ENCODE peak calls at places on chromosome 3, in six cellular contexts. Q, Y, X, E, G and H are unnamed samples.

GRCh38 chr3:114319453-114319852 is 25.6 kb downstream of the TIGIT start:
- DNase-seq in Q (no peak), Y (no peak), X (no peak), E (no peak), G (peak), H (no peak)

GRCh38 chr3:124887177-124887995 is at the start of gene ITGB5:
- DNase-seq in Q (peak), Y (peak), X (peak), E (peak), G (peak), H (peak)

GRCh38 chr3:43371494-43371893 is 85.2 kb downstream of the SNRK start:
- DNase-seq in Q (no peak), Y (no peak), X (no peak), E (no peak), G (no peak), H (no peak)

GRCh38 chr3:16103472-16103871 is 71.0 kb upstream of the GALNT15 start:
- DNase-seq in Q (no peak), Y (no peak), X (no peak), E (no peak), G (peak), H (no peak)

GRCh38 chr3:179526482-179526881 is 36.2 kb upstream of the ACTL6A start:
- DNase-seq in Q (no peak), Y (no peak), X (no peak), E (no peak), G (peak), H (no peak)

GRCh38 chr3:143597774-143598652 is 250.3 kb downstream of the SLC9A9 start:
- DNase-seq in Q (no peak), Y (no peak), X (no peak), E (peak), G (no peak), H (no peak)

GRCh38 chr3:154421067-154421466 is 8.9 kb downstream of the GPR149 start:
- DNase-seq in Q (no peak), Y (no peak), X (no peak), E (no peak), G (peak), H (no peak)

GRCh38 chr3:152302521-152303021 is 33.8 kb downstream of the MBNL1 start:
- DNase-seq in Q (no peak), Y (no peak), X (no peak), E (no peak), G (peak), H (no peak)

GRCh38 chr3:195095035-195095703 is 175.8 kb downstream of the XXYLT1 start:
- DNase-seq in Q (no peak), Y (no peak), X (no peak), E (no peak), G (peak), H (peak)

GRCh38 chr3:56125358-56126005 is 342.8 kb downstream of the ERC2 start:
- DNase-seq in Q (no peak), Y (no peak), X (no peak), E (no peak), G (peak), H (no peak)

GRCh38 chr3:63015614-63016016 is 140.4 kb upstream of the CADPS start:
- DNase-seq in Q (no peak), Y (no peak), X (peak), E (peak), G (no peak), H (no peak)

GRCh38 chr3:37909067-37909911 is 47.6 kb downstream of the CTDSPL start:
- DNase-seq in Q (no peak), Y (no peak), X (no peak), E (no peak), G (peak), H (no peak)

GRCh38 chr3:130423064-130423463 is 77.6 kb downstream of the COL6A5 start:
- DNase-seq in Q (no peak), Y (no peak), X (no peak), E (no peak), G (no peak), H (no peak)

GRCh38 chr3:160150066-160150465 is 75.2 kb upstream of the C3orf80 start:
- DNase-seq in Q (no peak), Y (no peak), X (no peak), E (no peak), G (peak), H (no peak)

GRCh38 chr3:12750223-12750622 is 8.8 kb downstream of the TMEM40 start:
- DNase-seq in Q (no peak), Y (no peak), X (no peak), E (no peak), G (peak), H (no peak)

GRCh38 chr3:132504375-132504921 is 87.1 kb downstream of the DNAJC13 start:
- DNase-seq in Q (no peak), Y (no peak), X (no peak), E (no peak), G (peak), H (no peak)

GRCh38 chr3:90080988-90081387 is 973.6 kb downstream of the EPHA3 start:
- DNase-seq in Q (no peak), Y (no peak), X (no peak), E (peak), G (no peak), H (no peak)

GRCh38 chr3:161266731-161267150 is 45.6 kb downstream of the NMD3 start:
- DNase-seq in Q (no peak), Y (no peak), X (no peak), E (no peak), G (peak), H (no peak)

GRCh38 chr3:128497305-128498126 is 4.5 kb upstream of the GATA2 start:
- DNase-seq in Q (peak), Y (peak), X (peak), E (peak), G (peak), H (peak)

GRCh38 chr3:36981006-36981405 is 11.9 kb downstream of the EPM2AIP1 start:
- DNase-seq in Q (no peak), Y (no peak), X (no peak), E (no peak), G (no peak), H (no peak)

GRCh38 chr3:10667269-10667668 is 148.8 kb upstream of the SLC6A11 start:
- DNase-seq in Q (no peak), Y (no peak), X (no peak), E (no peak), G (no peak), H (no peak)

GRCh38 chr3:183460059-183461052 is 31.9 kb upstream of the MCF2L2 start:
- DNase-seq in Q (no peak), Y (no peak), X (no peak), E (peak), G (no peak), H (no peak)

GRCh38 chr3:30810617-30811016 is 83.8 kb downstream of the GADL1 start:
- DNase-seq in Q (no peak), Y (no peak), X (no peak), E (no peak), G (no peak), H (no peak)

GRCh38 chr3:174547801-174548200 is 311.3 kb upstream of the NAALADL2 start:
- DNase-seq in Q (no peak), Y (no peak), X (no peak), E (no peak), G (peak), H (no peak)

GRCh38 chr3:10437272-10437994 is 68.0 kb downstream of the ATP2B2 start:
- DNase-seq in Q (no peak), Y (peak), X (no peak), E (peak), G (peak), H (no peak)

GRCh38 chr3:12194209-12194608 is 35.5 kb upstream of the TIMP4 start:
- DNase-seq in Q (no peak), Y (no peak), X (no peak), E (peak), G (peak), H (no peak)

GRCh38 chr3:106058485-106058884 is 189.7 kb upstream of the CBLB start:
- DNase-seq in Q (no peak), Y (no peak), X (no peak), E (no peak), G (no peak), H (no peak)

GRCh38 chr3:179450901-179451334 is 352 bp downstream of the GNB4 start:
- DNase-seq in Q (no peak), Y (no peak), X (peak), E (peak), G (peak), H (no peak)

GRCh38 chr3:127262533-127262932 is 25.3 kb downstream of the PRR20G start:
- DNase-seq in Q (no peak), Y (no peak), X (no peak), E (no peak), G (no peak), H (no peak)

GRCh38 chr3:3309836-3310235 is 130.3 kb upstream of the CRBN start:
- DNase-seq in Q (no peak), Y (no peak), X (no peak), E (no peak), G (no peak), H (no peak)

GRCh38 chr3:25035511-25035910 is 392.6 kb upstream of the RARB start:
- DNase-seq in Q (no peak), Y (no peak), X (no peak), E (no peak), G (peak), H (no peak)